ENCODE peak calls at places on chromosome 1, in five cellular contexts. H is CD4-positive, alpha-beta T cell; W is stomach; Q is adrenal gland; E is thoracic aorta. U is an unnamed sample.

GRCh38 chr1:234144866-234145265 is 228.4 kb upstream of the COA6 start:
- DNase-seq in H (no peak), W (no peak), Q (no peak), E (no peak), U (no peak)

GRCh38 chr1:99818063-99818699 is 32.0 kb upstream of the AGL start:
- DNase-seq in H (no peak), W (no peak), Q (no peak), E (no peak), U (no peak)

GRCh38 chr1:243708210-243708609 is 141.8 kb downstream of the AKT3 start:
- DNase-seq in H (no peak), W (no peak), Q (no peak), E (no peak), U (no peak)

GRCh38 chr1:65418522-65419185 is 1.8 kb upstream of the LEPR start:
- DNase-seq in H (no peak), W (no peak), Q (no peak), E (no peak), U (no peak)

GRCh38 chr1:247358920-247359319 is 27.3 kb upstream of the ZNF496 start:
- DNase-seq in H (no peak), W (no peak), Q (peak; percentile 42), E (peak; percentile 12), U (no peak)

GRCh38 chr1:183306317-183307042 is 111.7 kb downstream of the NMNAT2 start:
- DNase-seq in H (no peak), W (no peak), Q (no peak), E (no peak), U (no peak)

GRCh38 chr1:43354471-43354870 is 4.3 kb upstream of the CDC20 start:
- DNase-seq in H (no peak), W (no peak), Q (no peak), E (no peak), U (no peak)

GRCh38 chr1:207045466-207045865 is 5.5 kb downstream of the YOD1 start:
- DNase-seq in H (no peak), W (no peak), Q (no peak), E (no peak), U (no peak)

GRCh38 chr1:203362561-203363055 is 11.7 kb upstream of the FMOD start:
- DNase-seq in H (no peak), W (no peak), Q (no peak), E (no peak), U (no peak)

GRCh38 chr1:60970081-60970509 is 112.3 kb upstream of the NFIA start:
- DNase-seq in H (no peak), W (no peak), Q (no peak), E (no peak), U (no peak)

GRCh38 chr1:81847063-81847462 is 46.3 kb downstream of the ADGRL2 start:
- DNase-seq in H (no peak), W (no peak), Q (no peak), E (no peak), U (no peak)

GRCh38 chr1:227037121-227037520 is 97.0 kb downstream of the COQ8A start:
- DNase-seq in H (no peak), W (no peak), Q (no peak), E (no peak), U (no peak)

GRCh38 chr1:50180367-50180766 is 71.6 kb downstream of the ELAVL4 start:
- DNase-seq in H (no peak), W (no peak), Q (no peak), E (no peak), U (no peak)

GRCh38 chr1:14297356-14297755 is 301.1 kb upstream of the KAZN start:
- DNase-seq in H (no peak), W (no peak), Q (no peak), E (no peak), U (no peak)

GRCh38 chr1:41498809-41499208 is 14.3 kb upstream of the EDN2 start:
- DNase-seq in H (no peak), W (peak; percentile 85), Q (peak; percentile 84), E (peak; percentile 48), U (no peak)

GRCh38 chr1:66380452-66381212 is 153.3 kb upstream of the SGIP1 start:
- DNase-seq in H (no peak), W (peak; percentile 32), Q (no peak), E (no peak), U (no peak)

GRCh38 chr1:65423884-65424655 is 3.6 kb downstream of the LEPR start:
- DNase-seq in H (no peak), W (no peak), Q (peak; percentile 54), E (no peak), U (no peak)

GRCh38 chr1:187641015-187641414 is 812.3 kb downstream of the PLA2G4A start:
- DNase-seq in H (no peak), W (no peak), Q (no peak), E (no peak), U (no peak)

GRCh38 chr1:166086113-166086908 is 80.5 kb downstream of the FAM78B start:
- DNase-seq in H (no peak), W (no peak), Q (no peak), E (no peak), U (no peak)

GRCh38 chr1:41357451-41358151 is 3.6 kb upstream of the FOXO6 start:
- DNase-seq in H (no peak), W (no peak), Q (peak; percentile 12), E (no peak), U (no peak)

GRCh38 chr1:150629115-150629928 is at the start of gene ENSA:
- DNase-seq in H (peak; percentile 90), W (peak; percentile 97), Q (peak; percentile 99), E (peak; percentile 97), U (peak; percentile 93)

GRCh38 chr1:111599781-111600180 is 19.8 kb upstream of the RAP1A start:
- DNase-seq in H (no peak), W (no peak), Q (no peak), E (no peak), U (no peak)

GRCh38 chr1:7299329-7299799 is 471.7 kb upstream of the VAMP3 start:
- DNase-seq in H (no peak), W (peak; percentile 68), Q (peak; percentile 76), E (peak; percentile 29), U (no peak)

GRCh38 chr1:11550664-11551283 is 71.8 kb downstream of the DISP3 start:
- DNase-seq in H (no peak), W (peak; percentile 35), Q (peak; percentile 77), E (no peak), U (no peak)

GRCh38 chr1:205939690-205940330 is 3.4 kb downstream of the SLC26A9 start:
- DNase-seq in H (no peak), W (peak; percentile 68), Q (no peak), E (no peak), U (no peak)

GRCh38 chr1:150574260-150575071 is 4.9 kb downstream of the MCL1 start:
- DNase-seq in H (no peak), W (no peak), Q (no peak), E (no peak), U (no peak)

GRCh38 chr1:204520834-204521709 is 4.9 kb downstream of the MDM4 start:
- DNase-seq in H (peak; percentile 52), W (no peak), Q (no peak), E (no peak), U (peak; percentile 39)

DNA sequence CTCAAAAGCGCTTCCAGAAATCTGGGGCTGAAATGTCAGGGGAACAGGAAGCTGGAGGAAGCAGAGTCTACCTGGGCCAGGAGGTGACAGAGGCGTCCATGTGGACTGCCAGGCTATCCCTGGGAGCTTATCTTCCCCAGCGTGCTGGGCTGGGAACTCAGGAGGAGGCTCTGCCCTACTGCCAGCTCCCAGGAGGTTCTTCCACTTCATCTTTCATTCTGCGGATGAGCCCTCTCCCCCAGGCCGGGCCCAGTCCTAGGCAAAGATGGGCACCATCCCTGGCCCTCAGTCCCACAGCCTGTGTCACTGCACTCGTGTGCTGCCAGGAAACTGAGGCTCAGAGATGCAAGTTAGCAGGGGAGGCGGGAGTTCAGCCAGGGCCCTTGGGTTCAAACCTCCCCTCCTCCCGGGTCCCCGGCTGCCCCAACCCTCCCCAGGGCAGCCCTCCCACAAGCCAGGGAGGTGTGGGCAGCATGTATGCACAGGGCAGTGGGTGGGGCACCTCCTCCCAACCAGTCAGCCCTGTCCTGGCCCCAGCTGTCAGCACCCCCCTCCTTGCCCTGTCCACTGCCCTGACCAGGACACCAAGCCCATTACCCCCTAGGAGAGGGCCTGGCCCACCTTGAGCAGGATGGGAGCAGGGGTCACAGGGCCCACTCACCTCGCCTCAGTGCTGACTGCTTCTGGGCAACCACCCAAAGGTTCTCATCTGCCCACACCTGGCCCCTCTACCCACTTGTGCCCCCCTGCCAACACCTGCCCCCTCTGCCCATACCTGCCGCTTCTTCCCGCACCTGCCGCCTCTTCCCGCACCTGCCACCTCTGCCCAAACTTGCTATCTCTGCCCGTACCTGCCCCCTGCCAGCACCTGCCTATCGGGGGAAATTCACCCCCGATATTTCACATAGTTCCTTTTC is 226.0 kb downstream of the NPHP4 start:
- DNase-seq in H (no peak), W (no peak), Q (no peak), E (no peak), U (no peak)
- H3K9me3 ChIP-seq in H (no peaks in the 10 kb centered on the region), W (peaks cover 11% of the 10 kb centered on the region), Q (no peaks in the 10 kb centered on the region), E (no peaks in the 10 kb centered on the region), U (no peaks in the 10 kb centered on the region)

GRCh38 chr1:84613887-84614286 is 39.6 kb upstream of the CTBS start:
- DNase-seq in H (no peak), W (no peak), Q (no peak), E (no peak), U (no peak)

GRCh38 chr1:84611796-84612195 is 37.6 kb upstream of the CTBS start:
- DNase-seq in H (no peak), W (no peak), Q (no peak), E (no peak), U (no peak)

GRCh38 chr1:84606977-84607376 is 32.7 kb upstream of the CTBS start:
- DNase-seq in H (no peak), W (no peak), Q (no peak), E (no peak), U (no peak)

GRCh38 chr1:84613026-84613425 is 38.8 kb upstream of the CTBS start:
- DNase-seq in H (no peak), W (no peak), Q (no peak), E (no peak), U (no peak)

DNA sequence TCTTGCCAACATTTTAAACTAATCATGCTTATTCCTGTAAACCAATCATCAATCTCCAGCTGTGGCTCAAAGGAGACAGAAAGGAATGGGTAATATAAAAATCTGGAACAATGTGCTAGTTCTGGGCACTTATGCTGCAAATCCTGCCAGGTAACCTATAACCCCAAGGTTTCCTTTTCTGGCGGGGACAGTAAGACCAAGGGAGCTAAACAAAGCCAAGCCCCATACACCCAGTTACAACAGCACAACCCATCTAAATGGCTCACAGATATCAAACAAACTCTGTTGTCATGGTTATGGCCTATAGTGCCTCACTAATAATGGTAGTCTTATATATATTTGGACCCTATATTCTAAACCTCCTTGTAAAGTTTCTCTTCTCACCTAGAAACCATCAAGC is 36.9 kb upstream of the CTBS start:
- DNase-seq in H (no peak), W (no peak), Q (no peak), E (no peak), U (no peak)
- H3K9me3 ChIP-seq in H (peaks cover 7% of the 10 kb centered on the region), W (no peaks in the 10 kb centered on the region), Q (no peaks in the 10 kb centered on the region), E (no peaks in the 10 kb centered on the region), U (peaks cover under 1% of the 10 kb centered on the region)

GRCh38 chr1:228242313-228242864 is 34.5 kb downstream of the OBSCN start:
- DNase-seq in H (no peak), W (no peak), Q (no peak), E (no peak), U (no peak)
- H3K9me3 ChIP-seq in H (peaks cover 59% of the 10 kb centered on the region), W (peaks cover 41% of the 10 kb centered on the region), Q (no peaks in the 10 kb centered on the region), E (peaks cover 28% of the 10 kb centered on the region), U (peaks cover 9% of the 10 kb centered on the region)

DNA sequence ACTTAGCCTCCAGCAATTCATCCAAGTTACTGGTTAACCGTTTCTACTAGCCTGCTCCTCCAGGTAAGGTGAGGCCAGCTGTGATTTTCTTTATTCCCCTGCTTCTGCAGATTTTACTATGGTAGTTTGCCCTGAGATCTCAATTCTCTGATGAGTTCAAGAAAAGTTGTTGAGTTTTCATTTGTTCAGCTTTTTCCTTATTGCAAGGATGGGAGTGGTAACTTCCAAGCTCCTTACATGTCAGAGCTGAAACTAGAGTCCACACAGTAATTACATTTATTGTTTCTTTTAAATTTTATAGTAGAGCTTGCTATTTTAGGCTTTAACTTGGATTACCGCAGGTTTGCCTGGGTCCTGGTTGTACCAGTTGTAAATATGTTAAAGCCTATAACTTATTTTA is 76.9 kb upstream of the ZRANB2 start:
- DNase-seq in H (no peak), W (no peak), Q (no peak), E (no peak), U (no peak)
- H3K9me3 ChIP-seq in H (no peaks in the 10 kb centered on the region), W (no peaks in the 10 kb centered on the region), Q (no peaks in the 10 kb centered on the region), E (no peaks in the 10 kb centered on the region), U (no peaks in the 10 kb centered on the region)